ENCODE peak calls at places on chromosomes 3 and 15, in seven cellular contexts. Q, V, G, X, T, M and R are unnamed samples.

GRCh38 chr3:191328963-191329653 is at the start of gene CCDC50:
- DNase-seq in T (peak; percentile 90), M (peak; percentile 43), X (peak; percentile 50), G (peak; percentile 93), V (peak; percentile 90), Q (peak; percentile 82), R (peak; percentile 92)

GRCh38 chr15:90603893-90604292 is 74.2 kb downstream of the CRTC3 start:
- DNase-seq in G (no peak), Q (peak; percentile 43), T (no peak), V (no peak), M (no peak), X (peak; percentile 17), R (peak; percentile 35)

GRCh38 chr15:76968310-76968709 is 26.6 kb upstream of the PSTPIP1 start:
- DNase-seq in M (no peak), V (no peak), X (no peak), G (no peak), Q (no peak), T (no peak), R (no peak)

GRCh38 chr15:75227663-75228280 is 26.1 kb downstream of the C15orf39 start:
- DNase-seq in G (no peak), T (no peak), Q (no peak), M (no peak), X (no peak), V (no peak), R (no peak)

GRCh38 chr15:34122771-34123183 is 20.9 kb downstream of the PGBD4 start:
- DNase-seq in Q (no peak), M (no peak), G (no peak), V (no peak), T (no peak), X (no peak), R (no peak)

GRCh38 chr3:45210308-45211038 is 15.6 kb downstream of the TMEM158 start:
- DNase-seq in Q (peak; percentile 21), M (peak; percentile 69), X (peak; percentile 59), G (peak; percentile 92), V (peak; percentile 75), T (peak; percentile 71), R (peak; percentile 91)

GRCh38 chr3:54563661-54564200 is 364.1 kb downstream of the LRTM1 start:
- DNase-seq in V (no peak), M (no peak), T (no peak), X (no peak), G (no peak), Q (no peak), R (no peak)

GRCh38 chr15:67043939-67044771 is 21.2 kb upstream of the SMAD3 start:
- DNase-seq in G (no peak), V (no peak), Q (no peak), X (no peak), T (no peak), M (no peak), R (no peak)

GRCh38 chr3:188904670-188905069 is 267.1 kb upstream of the TPRG1 start:
- DNase-seq in M (no peak), V (no peak), Q (no peak), T (no peak), X (no peak), G (no peak), R (no peak)

GRCh38 chr3:16697437-16698258 is 92.4 kb upstream of the DAZL start:
- DNase-seq in X (no peak), Q (no peak), G (no peak), M (no peak), T (no peak), V (no peak), R (no peak)

GRCh38 chr15:83512459-83512858 is 65.3 kb downstream of the SH3GL3 start:
- DNase-seq in T (no peak), M (no peak), X (no peak), G (no peak), Q (no peak), V (no peak), R (no peak)

GRCh38 chr3:177329854-177330253 is 132.6 kb upstream of the TBL1XR1 start:
- DNase-seq in T (no peak), M (no peak), G (no peak), X (no peak), Q (no peak), V (no peak), R (peak; percentile 68)

GRCh38 chr3:178966299-178967183 is 105.1 kb downstream of the ZMAT3 start:
- DNase-seq in G (no peak), X (no peak), Q (peak; percentile 62), M (no peak), V (no peak), T (peak; percentile 77), R (no peak)

GRCh38 chr3:126514161-126514560 is 3.4 kb downstream of the UROC1 start:
- DNase-seq in Q (no peak), G (no peak), X (no peak), V (no peak), M (no peak), T (no peak), R (no peak)

GRCh38 chr3:121855555-121855954 is 20.5 kb downstream of the EAF2 start:
- DNase-seq in V (no peak), Q (peak; percentile 56), T (no peak), G (no peak), X (no peak), M (no peak), R (no peak)

GRCh38 chr3:117480981-117481380 is 771.4 kb downstream of the TUSC7 start:
- DNase-seq in M (no peak), V (no peak), G (no peak), Q (no peak), X (no peak), T (no peak), R (no peak)

GRCh38 chr3:50503504-50503903 is at the start of gene CACNA2D2:
- DNase-seq in V (peak; percentile 52), M (peak; percentile 52), Q (no peak), X (peak; percentile 78), T (peak; percentile 37), G (no peak), R (peak; percentile 73)

GRCh38 chr3:50502225-50502583 is 1.2 kb downstream of the CACNA2D2 start:
- DNase-seq in V (no peak), G (no peak), M (no peak), X (no peak), Q (no peak), T (no peak), R (no peak)

GRCh38 chr3:50503947-50504346 is 513 bp upstream of the CACNA2D2 start:
- DNase-seq in T (no peak), X (no peak), G (no peak), M (no peak), V (no peak), Q (no peak), R (no peak)

GRCh38 chr3:50504681-50505080 is 1.2 kb upstream of the CACNA2D2 start:
- DNase-seq in V (no peak), Q (no peak), T (no peak), X (no peak), G (no peak), M (no peak), R (no peak)

DNA sequence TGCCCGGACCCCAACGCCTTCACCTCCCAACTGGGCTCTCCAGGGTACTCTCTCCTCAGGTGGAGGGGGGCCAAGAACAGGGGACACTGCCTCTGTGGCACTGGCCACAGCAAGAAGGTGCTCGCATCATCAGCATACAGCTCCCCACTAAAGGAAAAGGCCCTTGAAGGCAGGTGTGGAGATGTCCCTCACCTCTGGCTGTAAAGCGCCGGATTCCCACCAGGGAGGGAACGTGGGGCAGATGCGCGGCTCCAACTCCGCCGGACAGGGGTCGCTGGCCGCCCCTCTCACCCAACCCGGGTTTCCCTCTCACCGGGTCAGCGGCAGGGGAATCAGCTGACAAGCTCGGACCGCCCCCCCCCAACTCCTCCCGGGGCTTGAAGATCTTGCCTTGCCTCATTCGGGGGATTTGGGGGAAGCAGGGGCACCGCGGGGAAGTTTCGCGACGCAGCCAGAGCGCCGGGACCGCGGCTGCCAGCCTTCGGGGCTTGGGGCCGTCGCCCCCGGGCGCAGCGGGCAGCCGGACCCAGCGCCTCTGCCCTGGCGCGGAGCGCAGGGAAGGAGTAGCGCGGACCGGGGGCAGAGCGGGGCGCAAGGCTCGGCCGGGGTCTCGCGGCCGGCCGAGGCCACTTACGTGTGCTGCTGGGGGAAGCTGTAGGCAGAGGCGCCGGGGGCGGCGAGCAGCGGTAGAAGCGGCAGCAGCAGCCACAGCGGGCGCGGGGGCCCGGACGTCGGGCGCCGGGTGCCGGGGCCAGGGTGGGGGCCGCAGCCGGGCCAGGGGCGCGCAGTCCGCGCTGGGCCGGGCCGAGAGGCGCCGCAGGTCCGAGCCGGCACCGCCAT is 630 bp downstream of the CACNA2D2 start:
- DNase-seq in M (no peak), Q (no peak), V (no peak), G (no peak), X (peak; percentile 12), T (no peak), R (peak; percentile 15)
- H3K4me3 ChIP-seq in M (peak overlapping the region; percentile 56), Q (no peak overlapping the region), V (peak overlapping the region; percentile 58), G (peak overlapping the region; percentile 63), X (peak overlapping the region; percentile 32), T (no peak overlapping the region), R (no peak overlapping the region)

GRCh38 chr15:41919954-41920538 is 26.2 kb upstream of the SPTBN5 start:
- DNase-seq in M (no peak), Q (no peak), V (peak; percentile 88), G (no peak), T (no peak), X (no peak), R (no peak)

GRCh38 chr15:41921167-41921566 is 27.3 kb upstream of the SPTBN5 start:
- DNase-seq in T (no peak), X (no peak), Q (no peak), M (no peak), V (no peak), G (no peak), R (no peak)

GRCh38 chr15:41917767-41918430 is 24.0 kb upstream of the SPTBN5 start:
- DNase-seq in T (no peak), V (peak; percentile 47), Q (no peak), X (no peak), M (no peak), G (no peak), R (no peak)

GRCh38 chr15:41919201-41919820 is 25.5 kb upstream of the SPTBN5 start:
- DNase-seq in G (no peak), X (no peak), V (peak; percentile 45), T (no peak), Q (no peak), M (no peak), R (no peak)

GRCh38 chr15:41918506-41919126 is 24.8 kb upstream of the SPTBN5 start:
- DNase-seq in X (no peak), Q (no peak), T (no peak), V (no peak), G (no peak), M (no peak), R (no peak)
- H3K27ac ChIP-seq in X (no peak overlapping the region), Q (no peak overlapping the region), T (no peak overlapping the region), V (peak overlapping the region; percentile 61), G (no peak overlapping the region), M (no peak overlapping the region), R (no peak overlapping the region)

DNA sequence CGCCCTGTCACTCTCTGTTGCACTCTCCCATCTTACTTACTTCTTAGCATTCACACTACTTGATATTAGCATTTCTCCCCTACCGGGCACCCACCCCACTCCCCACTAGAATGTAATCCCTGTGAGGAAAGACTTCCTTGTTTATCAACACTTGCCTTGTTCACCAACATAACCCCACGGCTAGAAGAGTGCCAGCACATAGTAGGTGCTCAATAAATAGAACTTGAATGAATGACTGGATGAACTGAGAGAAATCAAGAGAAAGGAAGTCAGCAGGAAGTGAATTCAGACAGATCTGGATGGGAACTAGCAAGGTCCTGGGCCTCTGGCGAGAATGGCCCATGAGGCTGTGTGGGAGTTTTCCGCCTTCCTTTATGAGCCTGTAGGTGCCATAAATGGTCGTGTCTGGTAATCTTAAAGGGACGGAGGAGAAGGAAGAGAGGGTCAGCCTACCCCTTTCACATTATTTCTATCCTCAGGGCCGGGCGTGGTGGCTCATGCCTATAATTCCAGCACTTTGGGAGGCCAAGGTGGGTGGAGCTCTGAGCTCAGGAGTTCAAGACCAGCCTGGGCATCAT is 42.4 kb upstream of the HERC1 start:
- DNase-seq in M (no peak), G (peak; percentile 11), V (no peak), T (no peak), Q (no peak), X (no peak), R (no peak)
- H3K4me3 ChIP-seq in M (no peak overlapping the region), G (no peak overlapping the region), V (no peak overlapping the region), T (no peak overlapping the region), Q (no peak overlapping the region), X (no peak overlapping the region), R (no peak overlapping the region)

GRCh38 chr3:47024932-47025331 is 45.5 kb downstream of the NBEAL2 start:
- DNase-seq in T (no peak), M (no peak), Q (no peak), G (no peak), V (no peak), X (no peak), R (no peak)
- H3K27ac ChIP-seq in T (no peak overlapping the region), M (no peak overlapping the region), Q (no peak overlapping the region), G (no peak overlapping the region), V (no peak overlapping the region), X (no peak overlapping the region), R (no peak overlapping the region)